ENCODE peak calls at places on chromosomes 4 and X, in five cellular contexts. R is psoas muscle, N is endodermal cell, A is heart right ventricle, T is OCI-LY7. U is an unnamed sample. For H3K9me3, the result is how much of the 10 kb centered on the place peaks cover.

GRCh38 chrX:117998171-117998570 is 118.4 kb downstream of the KLHL13 start:
- DNase-seq in A (no peak), T (no peak), R (no peak), N (no peak), U (no peak)

GRCh38 chr4:75644095-75644494 is 13.8 kb upstream of the CDKL2 start:
- DNase-seq in T (no peak), R (no peak), N (no peak), A (no peak), U (no peak)

GRCh38 chrX:123924181-123924580 is 37.3 kb upstream of the STAG2 start:
- DNase-seq in N (peak), A (no peak), T (no peak), R (no peak), U (no peak)

GRCh38 chr4:121980643-121981042 is 28.8 kb upstream of the TRPC3 start:
- DNase-seq in N (no peak), A (no peak), T (no peak), R (no peak), U (no peak)

GRCh38 chr4:2619459-2619858 is 83.0 kb downstream of the FAM193A start:
- DNase-seq in R (no peak), A (no peak), N (peak), T (no peak), U (no peak)

GRCh38 chr4:93080316-93080715 is 748.2 kb upstream of the ATOH1 start:
- DNase-seq in N (no peak), A (no peak), R (no peak), T (no peak), U (no peak)

GRCh38 chrX:24464498-24464835 is 619 bp upstream of the PDK3 start:
- DNase-seq in A (no peak), R (no peak), N (no peak), T (no peak), U (no peak)

GRCh38 chr4:76703676-76704075 is 194.3 kb downstream of the SOWAHB start:
- DNase-seq in R (no peak), N (no peak), T (no peak), A (no peak), U (no peak)

GRCh38 chr4:4542824-4543485 is 1.1 kb upstream of the STX18 start:
- DNase-seq in T (peak), A (no peak), N (peak), R (no peak), U (no peak)

GRCh38 chr4:7594013-7594412 is 159.3 kb upstream of the PSAPL1 start:
- DNase-seq in N (peak), T (no peak), R (no peak), A (no peak), U (no peak)

GRCh38 chrX:152821145-152821765 is 9.3 kb downstream of the CETN2 start:
- DNase-seq in A (no peak), R (no peak), T (peak), N (peak), U (peak)

GRCh38 chrX:17025903-17026302 is 79.4 kb downstream of the REPS2 start:
- DNase-seq in N (no peak), T (no peak), R (no peak), A (no peak), U (no peak)

GRCh38 chr4:40265910-40266274 is 69.1 kb downstream of the RHOH start:
- DNase-seq in A (no peak), N (no peak), R (no peak), T (no peak), U (no peak)

GRCh38 chr4:177554966-177555574 is 112.8 kb upstream of the AGA start:
- DNase-seq in R (no peak), N (peak), A (peak), T (peak), U (no peak)

GRCh38 chr4:71259305-71259704 is 79.5 kb upstream of the SLC4A4 start:
- DNase-seq in R (no peak), T (no peak), A (no peak), N (no peak), U (no peak)

GRCh38 chr4:89258506-89258905 is 49.1 kb downstream of the GPRIN3 start:
- DNase-seq in N (no peak), A (no peak), R (no peak), T (no peak), U (no peak)

GRCh38 chrX:154436597-154437397 is at the start of gene GDI1:
- DNase-seq in R (peak), A (peak), N (peak), T (peak), U (peak)

GRCh38 chr4:19689511-19689910 is 562.2 kb upstream of the SLIT2 start:
- DNase-seq in A (no peak), N (no peak), T (no peak), R (no peak), U (no peak)

GRCh38 chr4:15982833-15983528 is 20.0 kb upstream of the FGFBP2 start:
- DNase-seq in R (no peak), T (no peak), N (peak), A (no peak), U (no peak)

GRCh38 chrX:71111851-71112468 is 583 bp upstream of the IL2RG start:
- DNase-seq in R (no peak), T (peak), N (no peak), A (no peak), U (no peak)

GRCh38 chrX:134761788-134762187 is 103.5 kb upstream of the PLAC1 start:
- DNase-seq in R (no peak), A (no peak), T (peak), N (no peak), U (no peak)

GRCh38 chr4:148795156-148795864 is 353.1 kb upstream of the NR3C2 start:
- DNase-seq in T (no peak), A (peak), N (peak), R (no peak), U (no peak)

GRCh38 chrX:39196192-39197102 is 395.2 kb downstream of the MID1IP1 start:
- DNase-seq in T (peak), N (peak), R (no peak), A (no peak), U (no peak)

GRCh38 chr4:70746179-70746839 is 24.5 kb downstream of the RUFY3 start:
- DNase-seq in N (no peak), T (no peak), A (no peak), R (no peak), U (peak)

GRCh38 chr4:150181536-150181935 is 103.3 kb downstream of the DCLK2 start:
- DNase-seq in N (no peak), T (no peak), R (no peak), A (peak), U (no peak)

GRCh38 chr4:138911903-138912713 is 103.5 kb upstream of the NOCT start:
- DNase-seq in T (no peak), N (no peak), A (no peak), R (no peak), U (peak)

GRCh38 chr4:111697176-111697962 is 447.9 kb upstream of the FAM241A start:
- DNase-seq in R (no peak), N (no peak), T (no peak), A (no peak), U (no peak)

GRCh38 chr4:112650332-112650731 is 13.4 kb downstream of the LARP7 start:
- DNase-seq in R (no peak), T (no peak), A (no peak), N (no peak), U (no peak)

GRCh38 chrX:11464360-11464759 is 171.1 kb downstream of the AMELX start:
- DNase-seq in T (no peak), N (no peak), R (no peak), A (no peak), U (no peak)

GRCh38 chrX:23621621-23622265 is 45.5 kb upstream of the PRDX4 start:
- DNase-seq in A (no peak), T (no peak), N (no peak), R (no peak), U (no peak)

GRCh38 chrX:129516402-129516801 is 6.9 kb downstream of the SMARCA1 start:
- DNase-seq in A (no peak), R (no peak), N (no peak), T (no peak), U (no peak)
- H3K9me3 ChIP-seq in A (under half), R (under half), N (under half), T (under half), U (under half)

DNA sequence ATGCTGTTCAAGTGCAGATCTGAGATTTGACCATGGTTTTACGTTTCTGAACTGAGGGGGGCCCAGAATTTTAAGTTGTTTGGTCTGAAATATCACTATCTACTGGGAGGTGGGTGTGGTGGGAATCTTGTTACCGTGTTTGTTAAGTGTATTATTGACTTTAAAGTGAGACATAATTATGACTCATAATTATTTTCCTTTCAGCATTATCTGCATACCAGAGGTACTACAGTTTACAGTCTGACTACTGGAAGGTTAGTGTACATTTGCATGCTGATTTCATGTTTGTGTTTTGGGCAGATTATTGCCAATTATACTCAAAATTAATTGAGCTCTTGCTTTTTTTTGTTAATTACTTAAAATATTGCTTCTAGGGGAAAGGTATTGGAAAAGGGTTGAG is 101.5 kb downstream of the KDM6A start:
- DNase-seq in A (no peak), R (no peak), N (no peak), T (no peak), U (no peak)
- H3K9me3 ChIP-seq in A (under half), R (under half), N (under half), T (under half), U (under half)

DNA sequence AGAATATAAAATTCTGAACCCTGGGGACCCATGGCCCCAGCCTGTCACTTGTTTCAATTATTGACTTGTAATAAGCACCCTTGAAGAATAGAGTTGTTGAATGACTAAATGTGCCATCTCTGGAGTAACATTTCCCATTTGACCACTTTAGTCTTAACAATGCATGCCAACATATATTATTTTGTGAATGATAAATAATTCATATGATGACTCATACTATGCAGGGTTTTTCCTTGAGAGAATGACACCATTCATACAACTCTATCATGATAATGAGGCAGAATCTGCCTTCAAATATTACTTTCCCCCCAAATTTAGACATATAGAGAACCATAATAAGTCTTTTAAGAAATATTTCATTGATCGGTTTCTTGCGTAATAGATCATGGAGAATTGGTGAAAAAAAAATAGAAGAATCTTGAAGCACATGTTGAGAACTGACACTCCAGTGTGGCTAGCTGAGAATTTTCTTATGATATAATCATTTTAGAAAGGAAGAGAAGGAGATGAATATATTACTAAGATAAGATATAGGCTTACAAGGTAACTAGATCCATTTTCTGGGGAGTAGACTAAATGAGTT is 404.5 kb downstream of the GRXCR1 start:
- DNase-seq in N (no peak), T (no peak), A (no peak), R (no peak), U (no peak)
- H3K9me3 ChIP-seq in N (under half), T (under half), A (under half), R (under half), U (under half)

GRCh38 chr4:18247189-18247588 is 225.6 kb upstream of the LCORL start:
- DNase-seq in A (no peak), N (no peak), R (no peak), T (peak), U (no peak)

DNA sequence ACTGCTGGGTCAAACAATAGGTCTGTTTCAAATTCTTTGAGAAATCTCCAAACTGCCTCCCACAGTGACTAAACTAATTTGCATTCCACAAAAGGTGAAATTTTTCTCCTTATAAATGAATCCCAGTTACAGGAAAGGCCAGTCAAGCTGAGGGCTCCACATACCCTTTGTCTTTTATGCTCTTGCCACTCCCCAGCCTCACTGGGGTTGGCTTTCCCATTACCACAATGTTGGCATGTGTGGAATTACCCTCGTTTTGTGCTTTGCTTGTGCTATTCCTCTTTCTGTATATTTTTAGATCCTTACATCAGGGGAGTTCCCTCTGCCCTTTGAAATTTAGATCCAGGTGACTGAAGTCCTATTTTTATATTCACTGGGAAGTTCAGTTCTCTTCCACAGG is 220.2 kb upstream of the LCORL start:
- DNase-seq in R (no peak), N (no peak), T (no peak), A (no peak), U (no peak)
- H3K9me3 ChIP-seq in R (under half), N (under half), T (under half), A (under half), U (under half)

GRCh38 chr4:121408-122084 is 2.8 kb upstream of the ZNF718 start:
- DNase-seq in R (no peak), N (no peak), T (peak), A (no peak), U (peak)
- H3K9me3 ChIP-seq in R (under half), N (under half), T (under half), A (under half), U (under half)